ENCODE peak calls at places on chromosomes 7 and 10, in five cellular contexts. D, F, K, A and U are unnamed samples.

GRCh38 chr7:129771928-129772479 is 160.5 kb downstream of the NRF1 start:
- DNase-seq in D (no peak), F (no peak), K (no peak), A (no peak), U (no peak)

GRCh38 chr7:101542527-101543241 is 86.4 kb downstream of the MYL10 start:
- DNase-seq in D (peak; percentile 9), F (peak; percentile 60), K (peak; percentile 54), A (peak; percentile 72), U (peak; percentile 67)

GRCh38 chr7:2796358-2797352 is 47.5 kb downstream of the GNA12 start:
- DNase-seq in D (no peak), F (no peak), K (peak; percentile 99), A (peak; percentile 71), U (no peak)

GRCh38 chr10:44153901-44154670 is 230.8 kb downstream of the CXCL12 start:
- DNase-seq in D (no peak), F (no peak), K (no peak), A (no peak), U (no peak)

GRCh38 chr7:158585721-158586498 is 1.7 kb downstream of the PTPRN2 start:
- DNase-seq in D (no peak), F (no peak), K (no peak), A (no peak), U (no peak)

GRCh38 chr10:130218936-130219335 is 82.7 kb downstream of the GLRX3 start:
- DNase-seq in D (no peak), F (no peak), K (no peak), A (no peak), U (no peak)

GRCh38 chr7:6436385-6436685 is 11.4 kb downstream of the DAGLB start:
- DNase-seq in D (no peak), F (no peak), K (no peak), A (no peak), U (no peak)

GRCh38 chr10:74967850-74968620 is 141.6 kb downstream of the KAT6B start:
- DNase-seq in D (no peak), F (no peak), K (no peak), A (peak; percentile 26), U (no peak)

GRCh38 chr7:128940494-128941322 is 3.0 kb downstream of the IRF5 start:
- DNase-seq in D (no peak), F (no peak), K (no peak), A (no peak), U (no peak)

GRCh38 chr10:48817141-48817540 is 122.5 kb downstream of the LRRC18 start:
- DNase-seq in D (no peak), F (no peak), K (no peak), A (no peak), U (no peak)

GRCh38 chr7:30556854-30557644 is 37.6 kb upstream of the GARS1 start:
- DNase-seq in D (peak; percentile 63), F (peak; percentile 57), K (no peak), A (no peak), U (no peak)

GRCh38 chr10:132879408-132880147 is 62.8 kb downstream of the CFAP46 start:
- DNase-seq in D (no peak), F (no peak), K (no peak), A (peak; percentile 29), U (no peak)

GRCh38 chr7:132577206-132578049 is 1.2 kb upstream of the PLXNA4 start:
- DNase-seq in D (peak; percentile 74), F (peak; percentile 21), K (peak; percentile 89), A (peak; percentile 79), U (peak; percentile 64)

GRCh38 chr10:103470755-103471653 is 8.0 kb downstream of the CALHM3 start:
- DNase-seq in D (no peak), F (peak; percentile 65), K (peak; percentile 73), A (no peak), U (no peak)

GRCh38 chr7:116030626-116031276 is at the start of gene TFEC:
- DNase-seq in D (no peak), F (peak; percentile 31), K (peak; percentile 39), A (peak; percentile 69), U (no peak)

GRCh38 chr10:71045188-71045841 is 156.9 kb upstream of the PCBD1 start:
- DNase-seq in D (no peak), F (no peak), K (no peak), A (no peak), U (no peak)

GRCh38 chr10:3951993-3952392 is 167.0 kb upstream of the KLF6 start:
- DNase-seq in D (no peak), F (no peak), K (no peak), A (no peak), U (no peak)

GRCh38 chr7:22572937-22573336 is 72.9 kb upstream of the STEAP1B start:
- DNase-seq in D (no peak), F (peak; percentile 91), K (no peak), A (peak; percentile 59), U (no peak)

GRCh38 chr10:37713642-37714041 is 143.8 kb downstream of the ZNF248 start:
- DNase-seq in D (no peak), F (no peak), K (no peak), A (no peak), U (no peak)

GRCh38 chr10:2812631-2813030 is 254.7 kb upstream of the PFKP start:
- DNase-seq in D (no peak), F (no peak), K (no peak), A (no peak), U (no peak)

GRCh38 chr7:64300641-64301405 is 12.9 kb upstream of the ZNF736 start:
- DNase-seq in D (no peak), F (no peak), K (no peak), A (no peak), U (no peak)

GRCh38 chr7:104126411-104126841 is 81.4 kb downstream of the ORC5 start:
- DNase-seq in D (no peak), F (no peak), K (peak; percentile 3), A (no peak), U (no peak)

GRCh38 chr7:28348631-28349030 is 63.7 kb upstream of the CREB5 start:
- DNase-seq in D (no peak), F (no peak), K (no peak), A (no peak), U (no peak)

GRCh38 chr7:107044347-107045194 is at the start of gene PRKAR2B:
- DNase-seq in D (peak; percentile 79), F (peak; percentile 47), K (peak; percentile 61), A (peak; percentile 87), U (peak; percentile 88)

GRCh38 chr7:151851160-151851751 is 25.7 kb downstream of the PRKAG2 start:
- DNase-seq in D (no peak), F (no peak), K (no peak), A (no peak), U (no peak)

GRCh38 chr10:105063796-105064195 is 422.7 kb downstream of the SORCS3 start:
- DNase-seq in D (no peak), F (peak; percentile 27), K (peak; percentile 0), A (no peak), U (peak; percentile 63)

GRCh38 chr7:44854644-44855364 is 6.9 kb upstream of the H2AZ2 start:
- DNase-seq in D (no peak), F (no peak), K (no peak), A (peak; percentile 20), U (no peak)

GRCh38 chr7:114415054-114415997 is 711 bp downstream of the FOXP2 start:
- DNase-seq in D (no peak), F (no peak), K (no peak), A (no peak), U (no peak)

GRCh38 chr10:79046991-79047874 is 21.5 kb upstream of the ZMIZ1 start:
- DNase-seq in D (no peak), F (no peak), K (no peak), A (no peak), U (no peak)

GRCh38 chr10:63393050-63393449 is 72.7 kb downstream of the JMJD1C start:
- DNase-seq in D (no peak), F (no peak), K (no peak), A (no peak), U (no peak)

GRCh38 chr7:148722340-148723165 is 23.9 kb downstream of the CUL1 start:
- DNase-seq in D (no peak), F (peak; percentile 13), K (peak; percentile 22), A (no peak), U (no peak)

GRCh38 chr10:26157734-26158133 is 58.8 kb upstream of the GAD2 start:
- DNase-seq in D (no peak), F (peak; percentile 6), K (no peak), A (no peak), U (no peak)

GRCh38 chr7:152395115-152395514 is 40.7 kb downstream of the KMT2C start:
- DNase-seq in D (no peak), F (peak; percentile 53), K (peak; percentile 24), A (peak; percentile 43), U (no peak)

GRCh38 chr7:43763183-43763582 is 4.7 kb downstream of the BLVRA start:
- DNase-seq in D (no peak), F (no peak), K (no peak), A (no peak), U (no peak)

GRCh38 chr7:34133983-34134782 is 228.8 kb downstream of the BMPER start:
- DNase-seq in D (peak; percentile 26), F (peak; percentile 86), K (peak; percentile 85), A (peak; percentile 88), U (peak; percentile 75)

GRCh38 chr10:24850726-24851300 is 101.6 kb downstream of the PRTFDC1 start:
- DNase-seq in D (no peak), F (no peak), K (no peak), A (no peak), U (no peak)

GRCh38 chr7:100132697-100133137 is 6.0 kb downstream of the MBLAC1 start:
- DNase-seq in D (no peak), F (peak; percentile 60), K (peak; percentile 79), A (peak; percentile 78), U (peak; percentile 78)

GRCh38 chr10:89532476-89532875 is 2.9 kb downstream of the SLC16A12 start:
- DNase-seq in D (no peak), F (no peak), K (no peak), A (no peak), U (no peak)